ENCODE peak calls at places on chromosomes 11 and 22, in nine cellular contexts. V, M, I, L, C, P, H, F and E are unnamed samples.

GRCh38 chr22:36758792-36759271 is 17.1 kb downstream of the IFT27 start:
- DNase-seq in V (no peak), M (no peak), I (no peak), L (no peak), C (no peak), P (no peak), H (peak; percentile 68), F (no peak), E (no peak)

GRCh38 chr22:46256358-46256958 is 6.4 kb upstream of the CDPF1 start:
- DNase-seq in V (no peak), M (peak; percentile 87), I (no peak), L (peak; percentile 63), C (no peak), P (no peak), H (no peak), F (no peak), E (no peak)

GRCh38 chr11:95230054-95231034 is 658 bp downstream of the SESN3 start:
- DNase-seq in V (no peak), M (peak; percentile 9), I (peak; percentile 15), L (no peak), C (no peak), P (no peak), H (peak; percentile 81), F (no peak), E (no peak)

GRCh38 chr11:69352715-69353325 is 58.9 kb downstream of the MYEOV start:
- DNase-seq in V (peak; percentile 76), M (peak; percentile 99), I (no peak), L (peak; percentile 99), C (no peak), P (no peak), H (no peak), F (peak; percentile 49), E (peak; percentile 92)

GRCh38 chr11:75563978-75564552 is 2.0 kb downstream of the SERPINH1 start:
- DNase-seq in V (peak; percentile 81), M (peak; percentile 91), I (no peak), L (peak; percentile 92), C (no peak), P (no peak), H (no peak), F (peak; percentile 66), E (peak; percentile 77)

GRCh38 chr11:87597696-87598095 is 560.0 kb downstream of the TMEM135 start:
- DNase-seq in V (no peak), M (no peak), I (no peak), L (no peak), C (no peak), P (no peak), H (no peak), F (no peak), E (no peak)

GRCh38 chr11:34277166-34277565 is 80.6 kb downstream of the ABTB2 start:
- DNase-seq in V (no peak), M (no peak), I (no peak), L (no peak), C (no peak), P (no peak), H (no peak), F (no peak), E (no peak)

GRCh38 chr11:77107950-77108349 is 5.3 kb downstream of the OMP start:
- DNase-seq in V (peak; percentile 73), M (peak; percentile 93), I (no peak), L (peak; percentile 95), C (no peak), P (no peak), H (no peak), F (peak; percentile 86), E (peak; percentile 67)

GRCh38 chr22:27992294-27993165 is 73.5 kb upstream of the PITPNB start:
- DNase-seq in V (no peak), M (no peak), I (no peak), L (no peak), C (no peak), P (no peak), H (peak; percentile 83), F (no peak), E (no peak)

GRCh38 chr11:124597661-124598060 is 13.6 kb upstream of the PANX3 start:
- DNase-seq in V (no peak), M (no peak), I (no peak), L (no peak), C (no peak), P (no peak), H (no peak), F (no peak), E (no peak)

GRCh38 chr22:49014227-49015201 is 813.2 kb downstream of the BRD1 start:
- DNase-seq in V (peak; percentile 6), M (no peak), I (no peak), L (no peak), C (no peak), P (no peak), H (no peak), F (no peak), E (no peak)

GRCh38 chr22:40898850-40899357 is 37.0 kb upstream of the DNAJB7 start:
- DNase-seq in V (peak; percentile 70), M (peak; percentile 73), I (peak; percentile 8), L (peak; percentile 67), C (no peak), P (peak; percentile 38), H (no peak), F (peak; percentile 34), E (peak; percentile 28)

GRCh38 chr11:116272181-116272789 is 500.5 kb downstream of the BUD13 start:
- DNase-seq in V (no peak), M (no peak), I (no peak), L (no peak), C (no peak), P (no peak), H (no peak), F (no peak), E (no peak)

GRCh38 chr11:26158251-26158650 is 173.7 kb upstream of the ANO3 start:
- DNase-seq in V (no peak), M (no peak), I (no peak), L (no peak), C (no peak), P (no peak), H (no peak), F (no peak), E (no peak)

GRCh38 chr11:35825386-35825785 is 118.5 kb upstream of the LDLRAD3 start:
- DNase-seq in V (no peak), M (no peak), I (no peak), L (no peak), C (no peak), P (no peak), H (no peak), F (no peak), E (no peak)

GRCh38 chr11:119791701-119792151 is 62.7 kb upstream of the NECTIN1 start:
- DNase-seq in V (peak; percentile 85), M (no peak), I (no peak), L (peak; percentile 37), C (no peak), P (peak; percentile 48), H (peak; percentile 58), F (peak; percentile 76), E (peak; percentile 92)

GRCh38 chr11:123624974-123625373 is 29.4 kb downstream of the SCN3B start:
- DNase-seq in V (peak; percentile 34), M (no peak), I (no peak), L (peak; percentile 52), C (no peak), P (no peak), H (no peak), F (no peak), E (no peak)

GRCh38 chr11:60172011-60172410 is 10.9 kb downstream of the MS4A6A start:
- DNase-seq in V (no peak), M (no peak), I (no peak), L (no peak), C (no peak), P (no peak), H (no peak), F (no peak), E (no peak)

GRCh38 chr22:48950151-48950915 is 877.3 kb downstream of the BRD1 start:
- DNase-seq in V (no peak), M (no peak), I (no peak), L (no peak), C (no peak), P (no peak), H (peak; percentile 88), F (no peak), E (no peak)

GRCh38 chr11:46677169-46677568 is 23.2 kb downstream of the ARHGAP1 start:
- DNase-seq in V (no peak), M (no peak), I (no peak), L (no peak), C (no peak), P (no peak), H (peak; percentile 71), F (no peak), E (no peak)

GRCh38 chr11:110092577-110093406 is at the start of gene ZC3H12C:
- DNase-seq in V (peak; percentile 93), M (peak; percentile 88), I (peak; percentile 47), L (peak; percentile 90), C (no peak), P (peak; percentile 86), H (peak; percentile 90), F (peak; percentile 83), E (peak; percentile 76)

GRCh38 chr22:25100972-25101371 is 98.7 kb upstream of the CRYBB3 start:
- DNase-seq in V (no peak), M (no peak), I (no peak), L (no peak), C (no peak), P (no peak), H (no peak), F (no peak), E (no peak)

GRCh38 chr11:101436511-101437142 is 147.2 kb downstream of the TRPC6 start:
- DNase-seq in V (peak; percentile 55), M (no peak), I (no peak), L (peak; percentile 49), C (no peak), P (no peak), H (no peak), F (peak; percentile 42), E (no peak)

GRCh38 chr11:68447015-68447801 is 13.3 kb upstream of the PPP6R3 start:
- DNase-seq in V (peak; percentile 92), M (peak; percentile 44), I (peak; percentile 64), L (peak; percentile 51), C (peak; percentile 60), P (peak; percentile 47), H (no peak), F (peak; percentile 60), E (peak; percentile 70)

GRCh38 chr22:25728064-25728463 is 13.9 kb upstream of the MYO18B start:
- DNase-seq in V (no peak), M (no peak), I (no peak), L (no peak), C (no peak), P (no peak), H (no peak), F (no peak), E (no peak)

GRCh38 chr22:36641902-36642640 is 61.5 kb downstream of the CACNG2 start:
- DNase-seq in V (peak; percentile 23), M (peak; percentile 46), I (no peak), L (peak; percentile 36), C (no peak), P (peak; percentile 43), H (no peak), F (no peak), E (no peak)

GRCh38 chr22:39106326-39106725 is 9.3 kb downstream of the APOBEC3H start:
- DNase-seq in V (no peak), M (no peak), I (no peak), L (no peak), C (no peak), P (no peak), H (no peak), F (no peak), E (no peak)

GRCh38 chr22:50247748-50248147 is 2.9 kb upstream of the TUBGCP6 start:
- DNase-seq in V (peak; percentile 34), M (no peak), I (no peak), L (peak; percentile 61), C (no peak), P (no peak), H (no peak), F (no peak), E (no peak)

GRCh38 chr11:1072821-1073231 is 1.8 kb upstream of the MUC2 start:
- DNase-seq in V (no peak), M (no peak), I (no peak), L (no peak), C (no peak), P (no peak), H (peak; percentile 83), F (no peak), E (no peak)

GRCh38 chr11:108009497-108010360 is 1.0 kb downstream of the CUL5 start:
- DNase-seq in V (peak; percentile 27), M (no peak), I (no peak), L (no peak), C (no peak), P (peak; percentile 14), H (peak; percentile 93), F (no peak), E (no peak)

GRCh38 chr22:17149073-17149815 is 9.8 kb downstream of the HDHD5 start:
- DNase-seq in V (no peak), M (no peak), I (no peak), L (no peak), C (no peak), P (no peak), H (no peak), F (no peak), E (no peak)